ENCODE peak calls at places on chromosomes 11 and 22, in five cellular contexts. One of them, this sample, is unnamed.

GRCh38 chr22:48942698-48943566 is 884.7 kb downstream of the BRD1 start:
- DNase-seq in AG04450: no peak
- DNase-seq in endothelial cell: no peak
- DNase-seq in RWPE2: no peak
- DNase-seq in astrocyte of the spinal cord: no peak
- DNase-seq in this sample: peak; percentile 73

GRCh38 chr11:27443746-27444465 is 28.7 kb downstream of the LGR4 start:
- DNase-seq in astrocyte of the spinal cord: no peak
- DNase-seq in RWPE2: no peak
- DNase-seq in endothelial cell: no peak
- DNase-seq in AG04450: no peak
- DNase-seq in this sample: no peak

GRCh38 chr22:46421272-46421671 is 85.8 kb downstream of the TRMU start:
- DNase-seq in RWPE2: no peak
- DNase-seq in astrocyte of the spinal cord: no peak
- DNase-seq in endothelial cell: no peak
- DNase-seq in AG04450: no peak
- DNase-seq in this sample: no peak

GRCh38 chr11:2521081-2521480 is 76.3 kb downstream of the KCNQ1 start:
- DNase-seq in astrocyte of the spinal cord: no peak
- DNase-seq in RWPE2: no peak
- DNase-seq in AG04450: no peak
- DNase-seq in endothelial cell: peak; percentile 1
- DNase-seq in this sample: peak; percentile 56

GRCh38 chr11:2377511-2378443 is 667 bp downstream of the CD81 start:
- DNase-seq in endothelial cell: peak; percentile 66
- DNase-seq in astrocyte of the spinal cord: peak; percentile 58
- DNase-seq in AG04450: no peak
- DNase-seq in RWPE2: no peak
- DNase-seq in this sample: no peak

GRCh38 chr11:64638017-64638664 is 47.1 kb downstream of the SLC22A12 start:
- DNase-seq in AG04450: no peak
- DNase-seq in astrocyte of the spinal cord: no peak
- DNase-seq in endothelial cell: peak; percentile 34
- DNase-seq in RWPE2: no peak
- DNase-seq in this sample: no peak

GRCh38 chr11:69909561-69910518 is 90.6 kb upstream of the FGF3 start:
- DNase-seq in endothelial cell: peak; percentile 38
- DNase-seq in astrocyte of the spinal cord: peak; percentile 19
- DNase-seq in RWPE2: peak; percentile 42
- DNase-seq in AG04450: no peak
- DNase-seq in this sample: no peak

GRCh38 chr22:22908941-22909604 is 21.5 kb downstream of the IGLL5 start:
- DNase-seq in RWPE2: no peak
- DNase-seq in endothelial cell: no peak
- DNase-seq in astrocyte of the spinal cord: no peak
- DNase-seq in AG04450: no peak
- DNase-seq in this sample: no peak

GRCh38 chr22:20571531-20572007 is 64.2 kb downstream of the MED15 start:
- DNase-seq in endothelial cell: peak; percentile 66
- DNase-seq in RWPE2: no peak
- DNase-seq in AG04450: no peak
- DNase-seq in astrocyte of the spinal cord: no peak
- DNase-seq in this sample: no peak

GRCh38 chr22:17217179-17217578 is 2.1 kb downstream of the ADA2 start:
- DNase-seq in endothelial cell: no peak
- DNase-seq in astrocyte of the spinal cord: no peak
- DNase-seq in RWPE2: no peak
- DNase-seq in AG04450: no peak
- DNase-seq in this sample: no peak

GRCh38 chr22:25747245-25747944 is 5.4 kb downstream of the MYO18B start:
- DNase-seq in astrocyte of the spinal cord: peak; percentile 96
- DNase-seq in AG04450: peak; percentile 36
- DNase-seq in RWPE2: peak; percentile 82
- DNase-seq in endothelial cell: no peak
- DNase-seq in this sample: no peak

GRCh38 chr11:32297629-32298028 is 137.7 kb downstream of the WT1 start:
- DNase-seq in astrocyte of the spinal cord: peak; percentile 36
- DNase-seq in AG04450: no peak
- DNase-seq in RWPE2: no peak
- DNase-seq in endothelial cell: no peak
- DNase-seq in this sample: no peak

GRCh38 chr11:17148536-17148935 is 59.2 kb downstream of the PIK3C2A start:
- DNase-seq in AG04450: no peak
- DNase-seq in astrocyte of the spinal cord: peak; percentile 24
- DNase-seq in RWPE2: no peak
- DNase-seq in endothelial cell: no peak
- DNase-seq in this sample: no peak

GRCh38 chr11:96338910-96339703 is 3.9 kb downstream of the MAML2 start:
- DNase-seq in astrocyte of the spinal cord: peak; percentile 79
- DNase-seq in RWPE2: no peak
- DNase-seq in AG04450: no peak
- DNase-seq in endothelial cell: no peak
- DNase-seq in this sample: no peak

GRCh38 chr11:134530826-134531225 is 118.8 kb upstream of the B3GAT1 start:
- DNase-seq in astrocyte of the spinal cord: no peak
- DNase-seq in endothelial cell: no peak
- DNase-seq in AG04450: no peak
- DNase-seq in RWPE2: peak; percentile 19
- DNase-seq in this sample: peak; percentile 76

GRCh38 chr11:64409707-64410395 is 50.9 kb downstream of the RPS6KA4 start:
- DNase-seq in RWPE2: no peak
- DNase-seq in AG04450: no peak
- DNase-seq in endothelial cell: no peak
- DNase-seq in astrocyte of the spinal cord: no peak
- DNase-seq in this sample: no peak

GRCh38 chr22:35930933-35931332 is 97.7 kb downstream of the RBFOX2 start:
- DNase-seq in astrocyte of the spinal cord: peak; percentile 73
- DNase-seq in AG04450: peak; percentile 43
- DNase-seq in endothelial cell: peak; percentile 15
- DNase-seq in RWPE2: no peak
- DNase-seq in this sample: no peak

GRCh38 chr11:65014146-65014960 is at the start of gene ARL2:
- DNase-seq in astrocyte of the spinal cord: no peak
- DNase-seq in AG04450: no peak
- DNase-seq in endothelial cell: no peak
- DNase-seq in RWPE2: no peak
- DNase-seq in this sample: no peak

GRCh38 chr11:451738-452137 is 1.7 kb downstream of the PTDSS2 start:
- DNase-seq in astrocyte of the spinal cord: no peak
- DNase-seq in RWPE2: no peak
- DNase-seq in endothelial cell: no peak
- DNase-seq in AG04450: no peak
- DNase-seq in this sample: no peak

GRCh38 chr11:11119917-11120316 is 233.1 kb downstream of the CSNK2A3 start:
- DNase-seq in AG04450: no peak
- DNase-seq in astrocyte of the spinal cord: no peak
- DNase-seq in endothelial cell: no peak
- DNase-seq in RWPE2: no peak
- DNase-seq in this sample: no peak

GRCh38 chr11:64714664-64715063 is 8.3 kb downstream of the NRXN2 start:
- DNase-seq in endothelial cell: no peak
- DNase-seq in RWPE2: no peak
- DNase-seq in astrocyte of the spinal cord: no peak
- DNase-seq in AG04450: no peak
- DNase-seq in this sample: no peak

GRCh38 chr22:25488244-25489020 is 76.0 kb upstream of the GRK3 start:
- DNase-seq in astrocyte of the spinal cord: peak; percentile 92
- DNase-seq in endothelial cell: no peak
- DNase-seq in AG04450: no peak
- DNase-seq in RWPE2: no peak
- DNase-seq in this sample: peak; percentile 89

GRCh38 chr11:94851864-94852581 is 83.9 kb downstream of the AMOTL1 start:
- DNase-seq in AG04450: no peak
- DNase-seq in RWPE2: peak; percentile 86
- DNase-seq in astrocyte of the spinal cord: no peak
- DNase-seq in endothelial cell: no peak
- DNase-seq in this sample: no peak

GRCh38 chr22:30251661-30252226 is 5.2 kb upstream of the LIF start:
- DNase-seq in endothelial cell: no peak
- DNase-seq in RWPE2: no peak
- DNase-seq in astrocyte of the spinal cord: peak; percentile 55
- DNase-seq in AG04450: no peak
- DNase-seq in this sample: no peak

GRCh38 chr11:60870276-60870675 is 2.9 kb downstream of the ZP1 start:
- DNase-seq in RWPE2: no peak
- DNase-seq in endothelial cell: no peak
- DNase-seq in AG04450: no peak
- DNase-seq in astrocyte of the spinal cord: no peak
- DNase-seq in this sample: no peak

GRCh38 chr11:115759622-115760527 is 255.7 kb upstream of the CADM1 start:
- DNase-seq in endothelial cell: peak; percentile 31
- DNase-seq in astrocyte of the spinal cord: peak; percentile 10
- DNase-seq in RWPE2: no peak
- DNase-seq in AG04450: no peak
- DNase-seq in this sample: no peak

GRCh38 chr11:21654091-21654490 is 538.8 kb upstream of the ANO5 start:
- DNase-seq in astrocyte of the spinal cord: no peak
- DNase-seq in AG04450: no peak
- DNase-seq in endothelial cell: no peak
- DNase-seq in RWPE2: no peak
- DNase-seq in this sample: no peak

GRCh38 chr11:78499971-78500370 is 74.7 kb downstream of the NARS2 start:
- DNase-seq in RWPE2: no peak
- DNase-seq in astrocyte of the spinal cord: peak; percentile 31
- DNase-seq in endothelial cell: no peak
- DNase-seq in AG04450: no peak
- DNase-seq in this sample: no peak

GRCh38 chr11:65864758-65865471 is 4.7 kb downstream of the MUS81 start:
- DNase-seq in endothelial cell: no peak
- DNase-seq in astrocyte of the spinal cord: no peak
- DNase-seq in AG04450: no peak
- DNase-seq in RWPE2: no peak
- DNase-seq in this sample: no peak

DNA sequence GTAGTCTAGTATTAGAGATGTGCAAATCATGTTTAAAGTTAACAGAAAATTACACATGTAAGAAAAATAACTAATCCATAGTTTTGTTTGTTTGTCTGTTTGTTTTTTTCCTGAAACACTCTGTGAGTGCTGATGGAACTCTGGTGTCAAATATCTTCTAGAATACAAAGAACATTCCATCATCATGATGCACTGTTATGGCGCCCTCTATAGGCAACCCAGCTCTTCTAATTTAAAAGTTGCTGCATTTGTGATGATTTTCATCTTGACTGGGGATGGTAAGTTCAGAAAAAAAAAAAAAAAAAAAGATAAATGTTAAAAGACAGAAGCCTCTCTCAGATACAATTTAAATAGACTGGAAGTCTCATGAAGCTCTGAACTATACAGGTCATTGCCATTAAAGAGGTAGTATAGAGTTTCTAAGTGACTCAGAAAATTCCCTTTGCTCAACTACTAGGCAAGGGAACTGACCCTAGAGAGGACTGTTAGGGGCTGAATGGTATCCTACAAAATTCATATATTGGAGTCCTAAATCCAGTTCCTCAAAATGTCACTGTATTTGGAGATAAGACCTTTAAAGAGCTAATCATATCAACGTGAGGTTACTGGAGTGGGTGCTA is 597.2 kb upstream of the ANO3 start:
- DNase-seq in astrocyte of the spinal cord: peak; percentile 36
- DNase-seq in AG04450: no peak
- DNase-seq in RWPE2: no peak
- DNase-seq in endothelial cell: peak; percentile 30
- DNase-seq in this sample: no peak
- TF ChIP-seq CTCF in astrocyte of the spinal cord: peak; percentile 44
- TF ChIP-seq CTCF in AG04450: peak; percentile 55
- TF ChIP-seq CTCF in RWPE2: peak; percentile 61
- TF ChIP-seq CTCF in endothelial cell: peak; percentile 47
- TF ChIP-seq CTCF in this sample: peak; percentile 61

GRCh38 chr22:29030618-29031235 is 30.9 kb downstream of the C22orf31 start:
- DNase-seq in astrocyte of the spinal cord: peak; percentile 96
- DNase-seq in endothelial cell: peak; percentile 53
- DNase-seq in RWPE2: no peak
- DNase-seq in AG04450: no peak
- DNase-seq in this sample: no peak

GRCh38 chr22:29030016-29030617 is 31.5 kb downstream of the C22orf31 start:
- DNase-seq in AG04450: no peak
- DNase-seq in endothelial cell: no peak
- DNase-seq in RWPE2: no peak
- DNase-seq in astrocyte of the spinal cord: peak; percentile 76
- DNase-seq in this sample: no peak

GRCh38 chr22:29032584-29032983 is 29.0 kb downstream of the C22orf31 start:
- DNase-seq in astrocyte of the spinal cord: peak; percentile 5
- DNase-seq in endothelial cell: no peak
- DNase-seq in AG04450: no peak
- DNase-seq in RWPE2: no peak
- DNase-seq in this sample: no peak

GRCh38 chr22:29032014-29032475 is 29.6 kb downstream of the C22orf31 start:
- DNase-seq in astrocyte of the spinal cord: no peak
- DNase-seq in AG04450: no peak
- DNase-seq in endothelial cell: no peak
- DNase-seq in RWPE2: no peak
- DNase-seq in this sample: no peak

DNA sequence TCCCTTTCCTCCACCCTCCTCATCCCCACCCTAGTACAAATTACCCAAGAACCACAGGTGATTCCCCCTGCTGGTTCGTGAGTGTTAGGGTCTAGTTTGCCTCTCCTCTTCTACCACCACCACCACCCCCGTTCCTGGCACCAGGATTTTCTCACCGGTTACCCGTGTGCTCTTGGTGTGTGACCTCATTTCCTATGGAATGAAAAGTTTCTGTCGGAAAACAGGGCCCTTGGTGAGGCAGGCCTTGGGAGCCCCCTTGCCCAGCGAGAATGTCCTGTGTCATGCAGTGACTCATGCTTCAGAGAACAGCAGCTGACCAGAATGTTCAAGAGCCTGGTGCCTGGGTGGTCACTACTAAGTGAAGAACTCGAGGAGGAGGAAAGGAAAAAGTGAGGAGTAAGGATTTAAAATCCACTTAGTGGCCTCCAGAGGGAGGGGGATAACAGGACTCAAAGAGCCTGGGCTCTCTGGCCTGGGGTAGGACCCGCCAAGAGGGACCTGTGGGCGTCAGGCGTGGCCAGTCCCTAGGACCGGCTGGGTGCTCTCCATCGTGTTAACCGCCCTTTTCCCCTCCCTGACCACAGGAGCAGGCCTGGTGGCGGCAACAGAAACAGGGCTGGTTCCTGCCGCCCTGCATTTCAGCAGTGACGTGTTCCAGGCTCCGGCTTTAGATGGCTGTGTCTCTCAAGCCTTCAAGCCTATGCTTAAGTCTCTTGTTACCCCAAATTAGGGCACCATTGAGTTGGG is 30.2 kb downstream of the C22orf31 start:
- DNase-seq in RWPE2: no peak
- DNase-seq in AG04450: peak; percentile 79
- DNase-seq in endothelial cell: peak; percentile 41
- DNase-seq in astrocyte of the spinal cord: peak; percentile 99
- DNase-seq in this sample: peak; percentile 90
- TF ChIP-seq CTCF in RWPE2: peak; percentile 7
- TF ChIP-seq CTCF in AG04450: peak; percentile 26
- TF ChIP-seq CTCF in endothelial cell: no peak
- TF ChIP-seq CTCF in astrocyte of the spinal cord: peak; percentile 9
- TF ChIP-seq CTCF in this sample: no peak

GRCh38 chr11:129315781-129316579 is 59.7 kb upstream of the BARX2 start:
- DNase-seq in astrocyte of the spinal cord: no peak
- DNase-seq in AG04450: no peak
- DNase-seq in endothelial cell: no peak
- DNase-seq in RWPE2: no peak
- DNase-seq in this sample: peak; percentile 81
- TF ChIP-seq CTCF in astrocyte of the spinal cord: no peak
- TF ChIP-seq CTCF in AG04450: no peak
- TF ChIP-seq CTCF in endothelial cell: no peak
- TF ChIP-seq CTCF in RWPE2: no peak
- TF ChIP-seq CTCF in this sample: no peak

GRCh38 chr11:76698321-76699043 is 27.9 kb upstream of the LRRC32 start:
- DNase-seq in astrocyte of the spinal cord: no peak
- DNase-seq in endothelial cell: peak; percentile 35
- DNase-seq in AG04450: no peak
- DNase-seq in RWPE2: no peak
- DNase-seq in this sample: no peak
- TF ChIP-seq CTCF in astrocyte of the spinal cord: peak; percentile 38
- TF ChIP-seq CTCF in endothelial cell: peak; percentile 70
- TF ChIP-seq CTCF in AG04450: no peak
- TF ChIP-seq CTCF in RWPE2: peak; percentile 29
- TF ChIP-seq CTCF in this sample: peak; percentile 31

This sample was measured in osteocyte.